ENCODE peak calls at places on chromosomes 7 and 10, in six cellular contexts. V is IMR-90, I is GM12878, Y is HEK293T, X is K562, B is HepG2. Z is an unnamed sample.

GRCh38 chr7:28596245-28596935 is 184.1 kb downstream of the CREB5 start:
- DNase-seq in V (peak; percentile 72), I (no peak), Y (no peak), X (no peak), B (peak; percentile 24), Z (no peak)

GRCh38 chr7:25476863-25477262 is 248.6 kb upstream of the NPVF start:
- DNase-seq in V (no peak), I (no peak), Y (no peak), X (no peak), B (no peak), Z (no peak)

GRCh38 chr7:98864726-98865420 is 4.9 kb downstream of the TMEM130 start:
- DNase-seq in V (no peak), I (no peak), Y (no peak), X (no peak), B (no peak), Z (no peak)

GRCh38 chr10:132389631-132390454 is 7.2 kb upstream of the PWWP2B start:
- DNase-seq in V (no peak), I (no peak), Y (no peak), X (no peak), B (no peak), Z (no peak)

GRCh38 chr10:88553116-88553752 is 29.9 kb downstream of the RNLS start:
- DNase-seq in V (peak; percentile 84), I (peak; percentile 45), Y (peak; percentile 55), X (peak; percentile 3), B (peak; percentile 21), Z (peak; percentile 75)

GRCh38 chr7:49564379-49564714 is 209.1 kb upstream of the VWC2 start:
- DNase-seq in V (no peak), I (peak; percentile 20), Y (no peak), X (no peak), B (no peak), Z (no peak)

GRCh38 chr10:132118366-132118765 is 52.6 kb downstream of the JAKMIP3 start:
- DNase-seq in V (no peak), I (no peak), Y (no peak), X (no peak), B (no peak), Z (no peak)

GRCh38 chr7:84218681-84219080 is 24.1 kb upstream of the SEMA3A start:
- DNase-seq in V (peak; percentile 84), I (no peak), Y (no peak), X (no peak), B (no peak), Z (no peak)

GRCh38 chr7:3575753-3576531 is 274.9 kb downstream of the SDK1 start:
- DNase-seq in V (no peak), I (no peak), Y (no peak), X (no peak), B (peak; percentile 25), Z (no peak)

GRCh38 chr10:5589963-5590511 is 65.3 kb downstream of the CALML3 start:
- DNase-seq in V (peak; percentile 76), I (no peak), Y (no peak), X (peak; percentile 49), B (no peak), Z (peak; percentile 53)

GRCh38 chr10:119447421-119447820 is 95.1 kb downstream of the RGS10 start:
- DNase-seq in V (no peak), I (no peak), Y (no peak), X (no peak), B (no peak), Z (no peak)

GRCh38 chr7:118801366-118801765 is 576.9 kb downstream of the ANKRD7 start:
- DNase-seq in V (no peak), I (no peak), Y (no peak), X (no peak), B (no peak), Z (no peak)

GRCh38 chr7:157684596-157685429 is 348.0 kb downstream of the DNAJB6 start:
- DNase-seq in V (no peak), I (no peak), Y (no peak), X (no peak), B (no peak), Z (no peak)

GRCh38 chr7:69603351-69603750 is 5.1 kb downstream of the AUTS2 start:
- DNase-seq in V (no peak), I (no peak), Y (no peak), X (no peak), B (no peak), Z (no peak)

GRCh38 chr10:29184601-29185000 is 104.3 kb upstream of the LYZL1 start:
- DNase-seq in V (no peak), I (no peak), Y (no peak), X (no peak), B (no peak), Z (no peak)

GRCh38 chr10:116146374-116146773 is 126.6 kb downstream of the GFRA1 start:
- DNase-seq in V (peak; percentile 30), I (no peak), Y (no peak), X (no peak), B (no peak), Z (no peak)

GRCh38 chr10:30803901-30804322 is 174.4 kb upstream of the LYZL2 start:
- DNase-seq in V (peak; percentile 68), I (no peak), Y (no peak), X (no peak), B (no peak), Z (no peak)

GRCh38 chr10:30805061-30805460 is 175.5 kb upstream of the LYZL2 start:
- DNase-seq in V (no peak), I (no peak), Y (no peak), X (no peak), B (no peak), Z (no peak)

GRCh38 chr10:30803058-30803457 is 173.5 kb upstream of the LYZL2 start:
- DNase-seq in V (no peak), I (no peak), Y (no peak), X (no peak), B (no peak), Z (no peak)

GRCh38 chr10:30806824-30807223 is 177.3 kb upstream of the LYZL2 start:
- DNase-seq in V (no peak), I (no peak), Y (no peak), X (no peak), B (no peak), Z (no peak)

GRCh38 chr10:30804478-30805055 is 175.0 kb upstream of the LYZL2 start:
- DNase-seq in V (no peak), I (no peak), Y (no peak), X (no peak), B (no peak), Z (no peak)
- TF ChIP-seq BHLHE40 in V (no peak), I (no peak), Y (no peak), X (no peak), B (no peak), Z (no peak)

GRCh38 chr7:105355701-105356100 is 33.0 kb downstream of the SRPK2 start:
- DNase-seq in V (no peak), I (no peak), Y (no peak), X (no peak), B (no peak), Z (no peak)
- TF ChIP-seq BHLHE40 in V (no peak), I (no peak), Y (no peak), X (no peak), B (no peak), Z (no peak)

GRCh38 chr10:37872955-37873354 is 15.5 kb upstream of the ZNF248 start:
- DNase-seq in V (no peak), I (no peak), Y (no peak), X (no peak), B (no peak), Z (no peak)
- TF ChIP-seq BHLHE40 in V (no peak), I (no peak), Y (no peak), X (peak; percentile 39), B (no peak), Z (no peak)

DNA sequence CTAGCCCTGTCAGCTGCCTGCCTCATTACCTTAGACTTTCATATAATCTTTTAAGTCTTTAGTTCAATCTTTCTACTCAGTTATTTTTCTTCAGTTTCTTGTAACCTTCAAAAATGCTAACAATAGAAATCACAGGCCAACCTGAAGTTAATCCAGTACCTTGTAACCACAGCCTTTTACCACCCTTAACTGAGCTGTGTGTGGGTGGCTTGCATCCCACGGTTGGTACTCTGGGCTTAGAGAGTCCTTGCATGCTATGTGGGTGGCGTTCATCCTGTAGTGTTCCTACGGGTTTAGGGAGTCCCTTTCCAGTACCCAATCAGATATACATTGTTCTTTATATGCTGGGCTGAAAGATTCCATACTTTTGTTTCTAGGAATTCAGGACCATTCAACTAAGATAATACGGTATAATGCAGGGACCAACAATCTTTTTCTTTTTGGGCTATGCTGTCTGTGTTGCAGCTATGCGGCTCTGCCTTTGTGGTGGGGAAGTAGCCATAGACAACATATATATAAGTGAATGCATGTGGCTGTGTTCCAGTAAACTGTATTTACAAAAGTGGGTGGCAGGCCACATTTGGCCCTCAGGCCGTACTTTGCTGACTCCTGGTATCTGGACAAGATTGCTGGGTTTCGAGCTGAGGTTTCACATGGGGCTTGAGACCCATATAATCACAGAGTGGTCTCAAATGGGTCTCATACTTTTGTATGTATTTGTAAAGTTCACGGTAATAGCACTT is 280.8 kb upstream of the LRGUK start:
- DNase-seq in V (no peak), I (no peak), Y (no peak), X (no peak), B (no peak), Z (no peak)
- TF ChIP-seq BHLHE40 in V (no peak), I (no peak), Y (no peak), X (no peak), B (no peak), Z (no peak)

DNA sequence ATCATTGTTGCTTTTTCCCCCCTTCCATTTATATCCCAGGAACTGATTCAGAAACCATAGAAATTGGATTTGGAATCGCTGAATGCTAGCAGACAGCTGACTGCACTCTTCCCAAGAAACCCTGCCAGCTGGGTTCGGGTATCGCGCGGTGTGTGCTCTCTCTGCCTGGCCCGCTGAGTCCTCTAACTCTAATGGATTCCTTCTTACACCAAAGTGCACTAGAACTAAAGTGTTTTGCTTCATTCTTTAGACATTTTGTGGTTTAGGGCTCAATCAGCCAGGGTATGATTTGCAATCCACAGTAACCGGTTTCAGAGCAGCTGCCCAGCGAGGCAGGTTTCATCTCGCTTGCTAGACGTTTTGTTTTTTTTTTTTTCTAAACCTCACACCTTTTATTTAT is 92.2 kb downstream of the EGFR start:
- DNase-seq in V (peak; percentile 80), I (no peak), Y (no peak), X (no peak), B (no peak), Z (no peak)
- TF ChIP-seq BHLHE40 in V (no peak), I (no peak), Y (no peak), X (no peak), B (no peak), Z (no peak)

DNA sequence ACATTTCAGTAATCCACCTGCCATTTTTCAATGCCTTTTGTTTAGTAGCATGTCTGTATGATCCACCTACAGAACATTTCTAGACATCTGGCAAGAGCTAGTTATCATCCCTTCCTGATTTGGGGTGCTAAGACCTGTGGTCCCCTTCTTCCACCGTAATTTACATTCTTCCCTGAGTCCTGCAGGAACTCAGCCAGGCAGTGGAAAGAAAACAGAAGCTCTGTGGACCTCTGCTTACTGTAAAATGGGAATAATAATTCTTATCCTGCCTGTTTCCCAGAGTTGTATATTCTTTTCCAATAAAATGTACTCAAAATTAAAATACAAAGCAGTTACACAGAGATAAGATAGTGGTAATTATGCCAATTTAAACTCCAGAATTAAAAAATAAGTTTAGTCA is 126.9 kb downstream of the TCF7L2 start:
- DNase-seq in V (no peak), I (no peak), Y (no peak), X (no peak), B (no peak), Z (no peak)
- TF ChIP-seq BHLHE40 in V (no peak), I (no peak), Y (no peak), X (no peak), B (no peak), Z (no peak)

Z was measured in A549.